ENCODE peak calls at places on chromosomes 3 and 15, in nine cellular contexts. One of them, this sample, is unnamed.

GRCh38 chr3:31132132-31132769 is 237.8 kb upstream of the GADL1 start:
- DNase-seq in CD4-positive, CD25-positive, alpha-beta regulatory T cell: peak; percentile 63
- DNase-seq in thoracic aorta: no peak
- DNase-seq in SJSA1: no peak
- DNase-seq in psoas muscle: no peak
- DNase-seq in aorta: no peak
- DNase-seq in colonic mucosa: no peak
- DNase-seq in HCT116: peak; percentile 54
- DNase-seq in cardiac muscle cell: peak; percentile 68
- DNase-seq in this sample: no peak

GRCh38 chr3:126737527-126737926 is 33.5 kb downstream of the CHCHD6 start:
- DNase-seq in CD4-positive, CD25-positive, alpha-beta regulatory T cell: no peak
- DNase-seq in thoracic aorta: no peak
- DNase-seq in SJSA1: no peak
- DNase-seq in psoas muscle: no peak
- DNase-seq in aorta: no peak
- DNase-seq in colonic mucosa: no peak
- DNase-seq in HCT116: no peak
- DNase-seq in cardiac muscle cell: no peak
- DNase-seq in this sample: no peak

GRCh38 chr3:123686254-123686653 is 101.4 kb upstream of the HACD2 start:
- DNase-seq in CD4-positive, CD25-positive, alpha-beta regulatory T cell: no peak
- DNase-seq in thoracic aorta: no peak
- DNase-seq in SJSA1: no peak
- DNase-seq in psoas muscle: no peak
- DNase-seq in aorta: no peak
- DNase-seq in colonic mucosa: no peak
- DNase-seq in HCT116: no peak
- DNase-seq in cardiac muscle cell: peak; percentile 18
- DNase-seq in this sample: no peak

GRCh38 chr3:196624907-196625306 is 14.6 kb upstream of the NRROS start:
- DNase-seq in CD4-positive, CD25-positive, alpha-beta regulatory T cell: no peak
- DNase-seq in thoracic aorta: no peak
- DNase-seq in SJSA1: no peak
- DNase-seq in psoas muscle: peak; percentile 35
- DNase-seq in aorta: no peak
- DNase-seq in colonic mucosa: no peak
- DNase-seq in HCT116: no peak
- DNase-seq in cardiac muscle cell: no peak
- DNase-seq in this sample: no peak

GRCh38 chr15:91196768-91197167 is 96.7 kb downstream of the SV2B start:
- DNase-seq in CD4-positive, CD25-positive, alpha-beta regulatory T cell: no peak
- DNase-seq in thoracic aorta: no peak
- DNase-seq in SJSA1: no peak
- DNase-seq in psoas muscle: no peak
- DNase-seq in aorta: no peak
- DNase-seq in colonic mucosa: no peak
- DNase-seq in HCT116: no peak
- DNase-seq in cardiac muscle cell: no peak
- DNase-seq in this sample: no peak

GRCh38 chr3:197490098-197490497 is 65.7 kb downstream of the BDH1 start:
- DNase-seq in CD4-positive, CD25-positive, alpha-beta regulatory T cell: no peak
- DNase-seq in thoracic aorta: no peak
- DNase-seq in SJSA1: peak; percentile 92
- DNase-seq in psoas muscle: no peak
- DNase-seq in aorta: no peak
- DNase-seq in colonic mucosa: no peak
- DNase-seq in HCT116: no peak
- DNase-seq in cardiac muscle cell: peak; percentile 63
- DNase-seq in this sample: no peak

GRCh38 chr3:72903004-72903403 is 15.2 kb downstream of the GXYLT2 start:
- DNase-seq in CD4-positive, CD25-positive, alpha-beta regulatory T cell: no peak
- DNase-seq in thoracic aorta: no peak
- DNase-seq in SJSA1: no peak
- DNase-seq in psoas muscle: no peak
- DNase-seq in aorta: no peak
- DNase-seq in colonic mucosa: no peak
- DNase-seq in HCT116: no peak
- DNase-seq in cardiac muscle cell: peak; percentile 67
- DNase-seq in this sample: no peak

GRCh38 chr15:41883484-41883825 is 10.4 kb downstream of the SPTBN5 start:
- DNase-seq in CD4-positive, CD25-positive, alpha-beta regulatory T cell: no peak
- DNase-seq in thoracic aorta: no peak
- DNase-seq in SJSA1: no peak
- DNase-seq in psoas muscle: no peak
- DNase-seq in aorta: no peak
- DNase-seq in colonic mucosa: no peak
- DNase-seq in HCT116: no peak
- DNase-seq in cardiac muscle cell: no peak
- DNase-seq in this sample: no peak

GRCh38 chr3:160885791-160886286 is 129.8 kb downstream of the PPM1L start:
- DNase-seq in CD4-positive, CD25-positive, alpha-beta regulatory T cell: no peak
- DNase-seq in thoracic aorta: no peak
- DNase-seq in SJSA1: no peak
- DNase-seq in psoas muscle: peak; percentile 89
- DNase-seq in aorta: no peak
- DNase-seq in colonic mucosa: peak; percentile 60
- DNase-seq in HCT116: no peak
- DNase-seq in cardiac muscle cell: peak; percentile 88
- DNase-seq in this sample: no peak

GRCh38 chr15:76158250-76158649 is 98.5 kb downstream of the TMEM266 start:
- DNase-seq in CD4-positive, CD25-positive, alpha-beta regulatory T cell: no peak
- DNase-seq in thoracic aorta: no peak
- DNase-seq in SJSA1: no peak
- DNase-seq in psoas muscle: no peak
- DNase-seq in aorta: no peak
- DNase-seq in colonic mucosa: no peak
- DNase-seq in HCT116: no peak
- DNase-seq in cardiac muscle cell: no peak
- DNase-seq in this sample: no peak

GRCh38 chr3:152719264-152719663 is 115.7 kb upstream of the P2RY1 start:
- DNase-seq in CD4-positive, CD25-positive, alpha-beta regulatory T cell: no peak
- DNase-seq in thoracic aorta: no peak
- DNase-seq in SJSA1: no peak
- DNase-seq in psoas muscle: no peak
- DNase-seq in aorta: no peak
- DNase-seq in colonic mucosa: no peak
- DNase-seq in HCT116: no peak
- DNase-seq in cardiac muscle cell: peak; percentile 72
- DNase-seq in this sample: no peak

GRCh38 chr15:80099246-80099645 is 39.8 kb downstream of the ZFAND6 start:
- DNase-seq in CD4-positive, CD25-positive, alpha-beta regulatory T cell: no peak
- DNase-seq in thoracic aorta: no peak
- DNase-seq in SJSA1: no peak
- DNase-seq in psoas muscle: no peak
- DNase-seq in aorta: no peak
- DNase-seq in colonic mucosa: no peak
- DNase-seq in HCT116: no peak
- DNase-seq in cardiac muscle cell: no peak
- DNase-seq in this sample: no peak

GRCh38 chr3:59754456-59754855 is 704.6 kb upstream of the CFAP20DC start:
- DNase-seq in CD4-positive, CD25-positive, alpha-beta regulatory T cell: no peak
- DNase-seq in thoracic aorta: no peak
- DNase-seq in SJSA1: no peak
- DNase-seq in psoas muscle: no peak
- DNase-seq in aorta: no peak
- DNase-seq in colonic mucosa: no peak
- DNase-seq in HCT116: no peak
- DNase-seq in cardiac muscle cell: no peak
- DNase-seq in this sample: no peak

GRCh38 chr3:48514431-48515227 is 10.7 kb upstream of the SHISA5 start:
- DNase-seq in CD4-positive, CD25-positive, alpha-beta regulatory T cell: peak; percentile 83
- DNase-seq in thoracic aorta: no peak
- DNase-seq in SJSA1: no peak
- DNase-seq in psoas muscle: no peak
- DNase-seq in aorta: no peak
- DNase-seq in colonic mucosa: no peak
- DNase-seq in HCT116: no peak
- DNase-seq in cardiac muscle cell: no peak
- DNase-seq in this sample: no peak

GRCh38 chr15:60255390-60255789 is 142.4 kb downstream of the ANXA2 start:
- DNase-seq in CD4-positive, CD25-positive, alpha-beta regulatory T cell: peak; percentile 69
- DNase-seq in thoracic aorta: no peak
- DNase-seq in SJSA1: no peak
- DNase-seq in psoas muscle: no peak
- DNase-seq in aorta: no peak
- DNase-seq in colonic mucosa: no peak
- DNase-seq in HCT116: peak; percentile 13
- DNase-seq in cardiac muscle cell: no peak
- DNase-seq in this sample: no peak

GRCh38 chr15:48426047-48426446 is 94.8 kb downstream of the DUT start:
- DNase-seq in CD4-positive, CD25-positive, alpha-beta regulatory T cell: no peak
- DNase-seq in thoracic aorta: no peak
- DNase-seq in SJSA1: no peak
- DNase-seq in psoas muscle: no peak
- DNase-seq in aorta: no peak
- DNase-seq in colonic mucosa: no peak
- DNase-seq in HCT116: no peak
- DNase-seq in cardiac muscle cell: no peak
- DNase-seq in this sample: no peak

GRCh38 chr15:46707452-46707851 is 1009.9 kb upstream of the SEMA6D start:
- DNase-seq in CD4-positive, CD25-positive, alpha-beta regulatory T cell: no peak
- DNase-seq in thoracic aorta: no peak
- DNase-seq in SJSA1: no peak
- DNase-seq in psoas muscle: no peak
- DNase-seq in aorta: no peak
- DNase-seq in colonic mucosa: no peak
- DNase-seq in HCT116: no peak
- DNase-seq in cardiac muscle cell: no peak
- DNase-seq in this sample: no peak

GRCh38 chr15:46701347-46701746 is 1016.0 kb upstream of the SEMA6D start:
- DNase-seq in CD4-positive, CD25-positive, alpha-beta regulatory T cell: no peak
- DNase-seq in thoracic aorta: no peak
- DNase-seq in SJSA1: no peak
- DNase-seq in psoas muscle: no peak
- DNase-seq in aorta: no peak
- DNase-seq in colonic mucosa: no peak
- DNase-seq in HCT116: no peak
- DNase-seq in cardiac muscle cell: no peak
- DNase-seq in this sample: no peak

GRCh38 chr15:46703871-46704637 is 1013.3 kb upstream of the SEMA6D start:
- DNase-seq in CD4-positive, CD25-positive, alpha-beta regulatory T cell: no peak
- DNase-seq in thoracic aorta: no peak
- DNase-seq in SJSA1: no peak
- DNase-seq in psoas muscle: no peak
- DNase-seq in aorta: no peak
- DNase-seq in colonic mucosa: no peak
- DNase-seq in HCT116: no peak
- DNase-seq in cardiac muscle cell: no peak
- DNase-seq in this sample: no peak

GRCh38 chr15:46708226-46708625 is 1009.1 kb upstream of the SEMA6D start:
- DNase-seq in CD4-positive, CD25-positive, alpha-beta regulatory T cell: no peak
- DNase-seq in thoracic aorta: no peak
- DNase-seq in SJSA1: no peak
- DNase-seq in psoas muscle: no peak
- DNase-seq in aorta: no peak
- DNase-seq in colonic mucosa: no peak
- DNase-seq in HCT116: no peak
- DNase-seq in cardiac muscle cell: no peak
- DNase-seq in this sample: no peak

GRCh38 chr15:46703352-46703861 is 1013.9 kb upstream of the SEMA6D start:
- DNase-seq in CD4-positive, CD25-positive, alpha-beta regulatory T cell: no peak
- DNase-seq in thoracic aorta: no peak
- DNase-seq in SJSA1: no peak
- DNase-seq in psoas muscle: no peak
- DNase-seq in aorta: no peak
- DNase-seq in colonic mucosa: no peak
- DNase-seq in HCT116: no peak
- DNase-seq in cardiac muscle cell: no peak
- DNase-seq in this sample: no peak
- H3K9me3 ChIP-seq in CD4-positive, CD25-positive, alpha-beta regulatory T cell: no peaks in the 10 kb centered on the region
- H3K9me3 ChIP-seq in thoracic aorta: no peaks in the 10 kb centered on the region
- H3K9me3 ChIP-seq in SJSA1: peaks cover 2% of the 10 kb centered on the region
- H3K9me3 ChIP-seq in psoas muscle: no peaks in the 10 kb centered on the region
- H3K9me3 ChIP-seq in aorta: no peaks in the 10 kb centered on the region
- H3K9me3 ChIP-seq in colonic mucosa: no peaks in the 10 kb centered on the region
- H3K9me3 ChIP-seq in HCT116: peaks cover 18% of the 10 kb centered on the region
- H3K9me3 ChIP-seq in cardiac muscle cell: no peaks in the 10 kb centered on the region
- H3K9me3 ChIP-seq in this sample: no peaks in the 10 kb centered on the region

DNA sequence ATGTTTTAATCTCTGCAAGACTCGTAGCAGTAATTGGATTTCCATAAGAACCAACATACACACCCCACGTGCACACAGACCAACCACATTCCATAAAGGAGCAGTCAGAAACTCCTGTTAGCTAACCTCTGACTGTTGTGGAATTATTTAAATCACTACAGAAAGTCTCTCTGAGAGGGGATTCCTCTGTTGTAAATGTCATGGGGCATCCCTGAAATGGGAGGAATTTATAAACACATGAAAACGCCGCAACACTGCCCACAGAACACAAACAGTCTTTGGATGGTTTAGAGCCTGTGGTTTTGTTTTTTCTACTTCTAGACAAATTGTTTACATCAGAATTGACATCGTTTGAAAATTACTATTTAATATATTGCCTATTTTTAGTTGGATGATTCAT is 740.1 kb upstream of the GRM7 start:
- DNase-seq in CD4-positive, CD25-positive, alpha-beta regulatory T cell: no peak
- DNase-seq in thoracic aorta: no peak
- DNase-seq in SJSA1: no peak
- DNase-seq in psoas muscle: no peak
- DNase-seq in aorta: no peak
- DNase-seq in colonic mucosa: no peak
- DNase-seq in HCT116: no peak
- DNase-seq in cardiac muscle cell: no peak
- DNase-seq in this sample: no peak
- H3K9me3 ChIP-seq in CD4-positive, CD25-positive, alpha-beta regulatory T cell: peaks cover 4% of the 10 kb centered on the region
- H3K9me3 ChIP-seq in thoracic aorta: no peaks in the 10 kb centered on the region
- H3K9me3 ChIP-seq in SJSA1: no peaks in the 10 kb centered on the region
- H3K9me3 ChIP-seq in psoas muscle: no peaks in the 10 kb centered on the region
- H3K9me3 ChIP-seq in aorta: no peaks in the 10 kb centered on the region
- H3K9me3 ChIP-seq in colonic mucosa: no peaks in the 10 kb centered on the region
- H3K9me3 ChIP-seq in HCT116: no peaks in the 10 kb centered on the region
- H3K9me3 ChIP-seq in cardiac muscle cell: no peaks in the 10 kb centered on the region
- H3K9me3 ChIP-seq in this sample: no peaks in the 10 kb centered on the region

GRCh38 chr15:78618490-78618934 is 2.3 kb downstream of the CHRNA3 start:
- DNase-seq in CD4-positive, CD25-positive, alpha-beta regulatory T cell: peak; percentile 76
- DNase-seq in thoracic aorta: peak; percentile 74
- DNase-seq in SJSA1: peak; percentile 84
- DNase-seq in psoas muscle: peak; percentile 79
- DNase-seq in aorta: peak; percentile 92
- DNase-seq in colonic mucosa: peak; percentile 94
- DNase-seq in HCT116: peak; percentile 73
- DNase-seq in cardiac muscle cell: peak; percentile 94
- DNase-seq in this sample: peak; percentile 55
- H3K9me3 ChIP-seq in CD4-positive, CD25-positive, alpha-beta regulatory T cell: no peaks in the 10 kb centered on the region
- H3K9me3 ChIP-seq in thoracic aorta: no peaks in the 10 kb centered on the region
- H3K9me3 ChIP-seq in SJSA1: no peaks in the 10 kb centered on the region
- H3K9me3 ChIP-seq in psoas muscle: no peaks in the 10 kb centered on the region
- H3K9me3 ChIP-seq in aorta: no peaks in the 10 kb centered on the region
- H3K9me3 ChIP-seq in colonic mucosa: no peaks in the 10 kb centered on the region
- H3K9me3 ChIP-seq in HCT116: no peaks in the 10 kb centered on the region
- H3K9me3 ChIP-seq in cardiac muscle cell: no peaks in the 10 kb centered on the region
- H3K9me3 ChIP-seq in this sample: no peaks in the 10 kb centered on the region

DNA sequence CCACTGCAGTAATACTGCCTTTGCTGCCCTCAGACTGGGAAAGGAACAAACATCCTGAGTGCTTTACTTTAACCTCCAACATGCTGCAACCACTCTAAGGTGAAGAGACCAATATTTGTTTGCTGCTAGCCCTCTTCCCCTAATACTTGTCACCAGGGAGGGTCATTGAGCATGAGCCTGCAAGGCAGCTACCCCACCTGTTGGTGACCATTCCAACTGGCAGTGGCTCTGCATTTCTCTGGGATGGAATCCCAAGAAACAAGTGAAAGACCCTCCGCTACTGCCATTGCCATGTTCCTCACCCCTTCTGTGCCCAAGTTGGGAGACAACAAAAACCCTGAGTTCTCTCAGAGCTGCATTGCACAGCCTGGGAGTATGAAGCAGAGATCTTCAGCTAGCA is 462.7 kb downstream of the ZBBX start:
- DNase-seq in CD4-positive, CD25-positive, alpha-beta regulatory T cell: no peak
- DNase-seq in thoracic aorta: no peak
- DNase-seq in SJSA1: no peak
- DNase-seq in psoas muscle: no peak
- DNase-seq in aorta: no peak
- DNase-seq in colonic mucosa: no peak
- DNase-seq in HCT116: no peak
- DNase-seq in cardiac muscle cell: no peak
- DNase-seq in this sample: no peak
- H3K9me3 ChIP-seq in CD4-positive, CD25-positive, alpha-beta regulatory T cell: no peaks in the 10 kb centered on the region
- H3K9me3 ChIP-seq in thoracic aorta: no peaks in the 10 kb centered on the region
- H3K9me3 ChIP-seq in SJSA1: peaks cover 5% of the 10 kb centered on the region
- H3K9me3 ChIP-seq in psoas muscle: peaks cover 6% of the 10 kb centered on the region
- H3K9me3 ChIP-seq in aorta: peaks cover 3% of the 10 kb centered on the region
- H3K9me3 ChIP-seq in colonic mucosa: no peaks in the 10 kb centered on the region
- H3K9me3 ChIP-seq in HCT116: no peaks in the 10 kb centered on the region
- H3K9me3 ChIP-seq in cardiac muscle cell: no peaks in the 10 kb centered on the region
- H3K9me3 ChIP-seq in this sample: no peaks in the 10 kb centered on the region

This sample was measured in naive thymus-derived CD4-positive, alpha-beta T cell.